ENCODE peak calls at places on chromosomes 11 and 22, in ten cellular contexts. A is stimulated activated CD4-positive, alpha-beta T cell treated with anti-CD3 and anti-CD28 coated beads, Interleukin-15, amount 100 ng/mL, for 1 hour; U is activated naive CD8-positive, alpha-beta T cell treated with anti-CD3 and anti-CD28 coated beads, Interleukin-2, amount 10 ng/mL, durations not matched to agents 7 days and 5 days; Y is activated T-helper 2 cell treated with anti-CD3 and anti-CD28 coated beads, Interferon-gamma antibody, Interleukin-2, Interleukin-4, amounts not matched to agents 10 μg/mL and 5 μg/mL and 100 μg/mL, durations not matched to agents 14 hours and 24 hours and 36 hours; J is tibial nerve; D is neural crest cell; O is naive thymus-derived CD4-positive, alpha-beta T cell; Z is CD4-positive, alpha-beta T cell; N is midbrain; M is activated naive CD4-positive, alpha-beta T cell. L is an unnamed sample.

GRCh38 chr11:83219095-83219494 is 25.6 kb downstream of the ANKRD42 start:
- DNase-seq in D (no peak), M (no peak), J (no peak), Z (no peak), A (no peak), U (no peak), O (no peak), Y (no peak), N (no peak), L (no peak)

GRCh38 chr11:66142370-66143263 is 72.5 kb downstream of the PACS1 start:
- DNase-seq in M (no peak), Y (no peak), D (no peak), Z (no peak), J (no peak), A (no peak), O (no peak), N (no peak), U (no peak), L (no peak)

GRCh38 chr11:114163231-114163631 is 103.7 kb downstream of the ZBTB16 start:
- DNase-seq in U (no peak), Z (no peak), J (peak), D (no peak), Y (no peak), O (no peak), A (no peak), M (no peak), N (no peak), L (no peak)

GRCh38 chr11:121323208-121323607 is 30.6 kb downstream of the SC5D start:
- DNase-seq in M (no peak), Y (no peak), A (no peak), N (peak), D (no peak), Z (no peak), U (no peak), O (no peak), J (no peak), L (no peak)

GRCh38 chr22:42697542-42698013 is 23.1 kb downstream of the A4GALT start:
- DNase-seq in U (no peak), M (no peak), Y (no peak), O (no peak), D (no peak), J (peak), Z (no peak), A (no peak), N (no peak), L (no peak)

GRCh38 chr22:30444632-30445437 is 19.3 kb downstream of the MTFP1 start:
- DNase-seq in D (peak), M (no peak), J (peak), Y (peak), Z (no peak), O (no peak), U (peak), A (no peak), N (peak), L (no peak)

GRCh38 chr11:68855205-68855978 is 13.7 kb upstream of the CPT1A start:
- DNase-seq in M (no peak), A (no peak), J (no peak), N (peak), D (no peak), Z (no peak), O (no peak), U (peak), Y (no peak), L (no peak)

GRCh38 chr22:40289991-40290459 is 56.3 kb upstream of the ADSL start:
- DNase-seq in J (no peak), N (no peak), O (peak), M (peak), U (peak), Z (peak), A (peak), D (no peak), Y (peak), L (peak)

GRCh38 chr11:76653674-76654309 is 16.8 kb downstream of the LRRC32 start:
- DNase-seq in Y (no peak), U (no peak), D (no peak), N (no peak), O (no peak), J (peak), A (no peak), M (no peak), Z (no peak), L (no peak)

GRCh38 chr11:24731554-24731953 is 234.7 kb downstream of the LUZP2 start:
- DNase-seq in N (no peak), M (no peak), A (no peak), Y (no peak), D (no peak), U (no peak), O (no peak), Z (no peak), J (no peak), L (no peak)

GRCh38 chr11:68890490-68891231 is 13.0 kb downstream of the MRPL21 start:
- DNase-seq in M (no peak), D (no peak), O (no peak), Y (no peak), Z (no peak), A (no peak), J (peak), U (no peak), N (peak), L (no peak)

GRCh38 chr22:35892192-35892591 is 136.4 kb downstream of the RBFOX2 start:
- DNase-seq in J (no peak), M (no peak), A (no peak), N (no peak), Y (no peak), Z (no peak), D (no peak), O (no peak), U (no peak), L (no peak)

GRCh38 chr22:22392131-22392530 is 116.4 kb downstream of the ZNF280B start:
- DNase-seq in J (no peak), U (no peak), D (no peak), N (no peak), M (no peak), Y (no peak), A (no peak), Z (no peak), O (no peak), L (no peak)

GRCh38 chr11:69578167-69578566 is 62.8 kb upstream of the CCND1 start:
- DNase-seq in N (no peak), M (no peak), O (no peak), A (no peak), Z (no peak), Y (no peak), J (no peak), U (no peak), D (no peak), L (no peak)

GRCh38 chr11:116881153-116881552 is 43.7 kb upstream of the APOA1 start:
- DNase-seq in U (no peak), Y (no peak), Z (no peak), J (no peak), O (no peak), A (no peak), M (no peak), D (no peak), N (peak), L (no peak)

GRCh38 chr11:108853864-108854263 is 189.0 kb downstream of the DDX10 start:
- DNase-seq in U (no peak), J (no peak), M (no peak), Y (no peak), Z (no peak), D (no peak), A (no peak), N (no peak), O (no peak), L (no peak)

GRCh38 chr11:58055806-58056401 is 25.2 kb downstream of the OR6Q1 start:
- DNase-seq in A (no peak), Z (no peak), Y (no peak), D (no peak), U (no peak), M (no peak), J (no peak), N (no peak), O (no peak), L (no peak)

GRCh38 chr11:36509265-36509664 is 807 bp downstream of the TRAF6 start:
- DNase-seq in N (peak), M (no peak), U (no peak), Y (no peak), Z (no peak), D (no peak), J (no peak), O (peak), A (no peak), L (no peak)

GRCh38 chr11:33828604-33829429 is 54.5 kb upstream of the FBXO3 start:
- DNase-seq in M (no peak), U (no peak), O (no peak), A (no peak), J (no peak), N (no peak), Y (no peak), D (no peak), Z (no peak), L (no peak)

GRCh38 chr11:47204633-47204989 is 10.2 kb upstream of the DDB2 start:
- DNase-seq in N (no peak), O (no peak), Z (no peak), D (no peak), J (no peak), Y (no peak), M (no peak), U (no peak), A (no peak), L (no peak)

GRCh38 chr22:41830174-41830573 is 2.7 kb upstream of the SREBF2 start:
- DNase-seq in O (no peak), Z (no peak), J (no peak), U (no peak), M (no peak), N (no peak), D (no peak), Y (no peak), A (no peak), L (no peak)

GRCh38 chr22:47694536-47694935 is 932.1 kb downstream of the TBC1D22A start:
- DNase-seq in D (no peak), N (no peak), J (no peak), M (no peak), Y (no peak), U (no peak), O (no peak), Z (no peak), A (no peak), L (no peak)

GRCh38 chr11:72598901-72599300 is 75.3 kb downstream of the PDE2A start:
- DNase-seq in Y (no peak), U (no peak), O (no peak), N (peak), Z (no peak), J (peak), A (no peak), D (peak), M (no peak), L (no peak)

GRCh38 chr11:64100782-64101358 is 65.0 kb downstream of the MACROD1 start:
- DNase-seq in N (no peak), Y (no peak), J (no peak), M (no peak), A (no peak), Z (no peak), U (no peak), O (no peak), D (no peak), L (no peak)

GRCh38 chr11:104764718-104765045 is 133.6 kb downstream of the CASP12 start:
- DNase-seq in Z (no peak), A (no peak), D (no peak), Y (no peak), O (no peak), U (no peak), M (no peak), J (no peak), N (no peak), L (no peak)

GRCh38 chr11:48134221-48134922 is 82.2 kb upstream of the OR4B1 start:
- DNase-seq in N (no peak), U (no peak), D (no peak), A (no peak), J (no peak), M (no peak), Z (no peak), Y (no peak), O (no peak), L (no peak)

GRCh38 chr11:47603295-47603694 is 9.1 kb upstream of the C1QTNF4 start:
- DNase-seq in J (no peak), Z (no peak), Y (no peak), M (no peak), N (no peak), O (no peak), A (no peak), D (no peak), U (no peak), L (no peak)

GRCh38 chr11:134664447-134664846 is 252.4 kb upstream of the B3GAT1 start:
- DNase-seq in O (no peak), Y (no peak), D (no peak), U (no peak), M (no peak), J (no peak), Z (no peak), N (no peak), A (no peak), L (no peak)

GRCh38 chr11:122375687-122376399 is 259.8 kb upstream of the BLID start:
- DNase-seq in D (no peak), Y (no peak), J (no peak), M (no peak), U (no peak), Z (no peak), N (no peak), O (no peak), A (no peak), L (no peak)

L was measured in esophagus squamous epithelium.